ENCODE peak calls at places on chromosomes 3 and 15, in seven cellular contexts. One of them, this sample, is unnamed.

GRCh38 chr15:67593561-67593960 is 51.1 kb downstream of the MAP2K5 start:
- DNase-seq in glutamatergic neuron: peak; percentile 22
- DNase-seq in activated naive CD8-positive, alpha-beta T cell treated with anti-CD3 and anti-CD28 coated beads for 36 hours: no peak
- DNase-seq in naive thymus-derived CD4-positive, alpha-beta T cell: no peak
- DNase-seq in globus pallidus: no peak
- DNase-seq in T-helper 2 cell: no peak
- DNase-seq in stomach: no peak
- DNase-seq in this sample: no peak

GRCh38 chr3:24493951-24494615 is 567 bp downstream of the THRB start:
- DNase-seq in glutamatergic neuron: peak; percentile 40
- DNase-seq in activated naive CD8-positive, alpha-beta T cell treated with anti-CD3 and anti-CD28 coated beads for 36 hours: no peak
- DNase-seq in naive thymus-derived CD4-positive, alpha-beta T cell: no peak
- DNase-seq in globus pallidus: peak; percentile 65
- DNase-seq in T-helper 2 cell: no peak
- DNase-seq in stomach: peak; percentile 80
- DNase-seq in this sample: no peak

GRCh38 chr15:50137330-50137761 is 18.3 kb upstream of the ATP8B4 start:
- DNase-seq in glutamatergic neuron: no peak
- DNase-seq in activated naive CD8-positive, alpha-beta T cell treated with anti-CD3 and anti-CD28 coated beads for 36 hours: peak; percentile 18
- DNase-seq in naive thymus-derived CD4-positive, alpha-beta T cell: no peak
- DNase-seq in globus pallidus: no peak
- DNase-seq in T-helper 2 cell: no peak
- DNase-seq in stomach: no peak
- DNase-seq in this sample: no peak

GRCh38 chr3:193031909-193032308 is 114.3 kb upstream of the MB21D2 start:
- DNase-seq in glutamatergic neuron: no peak
- DNase-seq in activated naive CD8-positive, alpha-beta T cell treated with anti-CD3 and anti-CD28 coated beads for 36 hours: no peak
- DNase-seq in naive thymus-derived CD4-positive, alpha-beta T cell: no peak
- DNase-seq in globus pallidus: no peak
- DNase-seq in T-helper 2 cell: no peak
- DNase-seq in stomach: no peak
- DNase-seq in this sample: no peak

GRCh38 chr3:122627301-122627700 is 49.9 kb downstream of the PARP15 start:
- DNase-seq in glutamatergic neuron: no peak
- DNase-seq in activated naive CD8-positive, alpha-beta T cell treated with anti-CD3 and anti-CD28 coated beads for 36 hours: no peak
- DNase-seq in naive thymus-derived CD4-positive, alpha-beta T cell: no peak
- DNase-seq in globus pallidus: no peak
- DNase-seq in T-helper 2 cell: no peak
- DNase-seq in stomach: no peak
- DNase-seq in this sample: no peak

GRCh38 chr3:134799393-134799792 is 4.3 kb downstream of the EPHB1 start:
- DNase-seq in glutamatergic neuron: no peak
- DNase-seq in activated naive CD8-positive, alpha-beta T cell treated with anti-CD3 and anti-CD28 coated beads for 36 hours: no peak
- DNase-seq in naive thymus-derived CD4-positive, alpha-beta T cell: no peak
- DNase-seq in globus pallidus: no peak
- DNase-seq in T-helper 2 cell: no peak
- DNase-seq in stomach: no peak
- DNase-seq in this sample: no peak

GRCh38 chr15:83613716-83614115 is 40.2 kb upstream of the ADAMTSL3 start:
- DNase-seq in glutamatergic neuron: no peak
- DNase-seq in activated naive CD8-positive, alpha-beta T cell treated with anti-CD3 and anti-CD28 coated beads for 36 hours: no peak
- DNase-seq in naive thymus-derived CD4-positive, alpha-beta T cell: no peak
- DNase-seq in globus pallidus: peak; percentile 43
- DNase-seq in T-helper 2 cell: no peak
- DNase-seq in stomach: no peak
- DNase-seq in this sample: no peak

GRCh38 chr3:114880078-114880477 is 267.0 kb downstream of the ZBTB20 start:
- DNase-seq in glutamatergic neuron: no peak
- DNase-seq in activated naive CD8-positive, alpha-beta T cell treated with anti-CD3 and anti-CD28 coated beads for 36 hours: no peak
- DNase-seq in naive thymus-derived CD4-positive, alpha-beta T cell: no peak
- DNase-seq in globus pallidus: no peak
- DNase-seq in T-helper 2 cell: no peak
- DNase-seq in stomach: peak; percentile 29
- DNase-seq in this sample: no peak

GRCh38 chr3:111882799-111883198 is 23.7 kb downstream of the PHLDB2 start:
- DNase-seq in glutamatergic neuron: no peak
- DNase-seq in activated naive CD8-positive, alpha-beta T cell treated with anti-CD3 and anti-CD28 coated beads for 36 hours: no peak
- DNase-seq in naive thymus-derived CD4-positive, alpha-beta T cell: no peak
- DNase-seq in globus pallidus: no peak
- DNase-seq in T-helper 2 cell: no peak
- DNase-seq in stomach: no peak
- DNase-seq in this sample: no peak

GRCh38 chr3:148757238-148757930 is 59.7 kb downstream of the AGTR1 start:
- DNase-seq in glutamatergic neuron: no peak
- DNase-seq in activated naive CD8-positive, alpha-beta T cell treated with anti-CD3 and anti-CD28 coated beads for 36 hours: no peak
- DNase-seq in naive thymus-derived CD4-positive, alpha-beta T cell: no peak
- DNase-seq in globus pallidus: no peak
- DNase-seq in T-helper 2 cell: no peak
- DNase-seq in stomach: no peak
- DNase-seq in this sample: no peak

GRCh38 chr3:190038050-190038631 is 82.6 kb downstream of the P3H2 start:
- DNase-seq in glutamatergic neuron: no peak
- DNase-seq in activated naive CD8-positive, alpha-beta T cell treated with anti-CD3 and anti-CD28 coated beads for 36 hours: no peak
- DNase-seq in naive thymus-derived CD4-positive, alpha-beta T cell: no peak
- DNase-seq in globus pallidus: no peak
- DNase-seq in T-helper 2 cell: no peak
- DNase-seq in stomach: peak; percentile 61
- DNase-seq in this sample: no peak

GRCh38 chr3:56870436-56870835 is 68.7 kb upstream of the ARHGEF3 start:
- DNase-seq in glutamatergic neuron: no peak
- DNase-seq in activated naive CD8-positive, alpha-beta T cell treated with anti-CD3 and anti-CD28 coated beads for 36 hours: no peak
- DNase-seq in naive thymus-derived CD4-positive, alpha-beta T cell: no peak
- DNase-seq in globus pallidus: no peak
- DNase-seq in T-helper 2 cell: no peak
- DNase-seq in stomach: no peak
- DNase-seq in this sample: no peak

GRCh38 chr3:30408105-30408557 is 198.3 kb upstream of the TGFBR2 start:
- DNase-seq in glutamatergic neuron: no peak
- DNase-seq in activated naive CD8-positive, alpha-beta T cell treated with anti-CD3 and anti-CD28 coated beads for 36 hours: no peak
- DNase-seq in naive thymus-derived CD4-positive, alpha-beta T cell: no peak
- DNase-seq in globus pallidus: no peak
- DNase-seq in T-helper 2 cell: no peak
- DNase-seq in stomach: no peak
- DNase-seq in this sample: no peak

GRCh38 chr15:40312370-40313158 is 4.8 kb upstream of the PLCB2 start:
- DNase-seq in glutamatergic neuron: no peak
- DNase-seq in activated naive CD8-positive, alpha-beta T cell treated with anti-CD3 and anti-CD28 coated beads for 36 hours: no peak
- DNase-seq in naive thymus-derived CD4-positive, alpha-beta T cell: no peak
- DNase-seq in globus pallidus: no peak
- DNase-seq in T-helper 2 cell: no peak
- DNase-seq in stomach: no peak
- DNase-seq in this sample: no peak

GRCh38 chr3:151837057-151837456 is 23.1 kb downstream of the AADAC start:
- DNase-seq in glutamatergic neuron: no peak
- DNase-seq in activated naive CD8-positive, alpha-beta T cell treated with anti-CD3 and anti-CD28 coated beads for 36 hours: no peak
- DNase-seq in naive thymus-derived CD4-positive, alpha-beta T cell: no peak
- DNase-seq in globus pallidus: peak; percentile 2
- DNase-seq in T-helper 2 cell: no peak
- DNase-seq in stomach: no peak
- DNase-seq in this sample: no peak

GRCh38 chr3:156307704-156308103 is 187.3 kb downstream of the KCNAB1 start:
- DNase-seq in glutamatergic neuron: no peak
- DNase-seq in activated naive CD8-positive, alpha-beta T cell treated with anti-CD3 and anti-CD28 coated beads for 36 hours: no peak
- DNase-seq in naive thymus-derived CD4-positive, alpha-beta T cell: no peak
- DNase-seq in globus pallidus: no peak
- DNase-seq in T-helper 2 cell: no peak
- DNase-seq in stomach: peak; percentile 88
- DNase-seq in this sample: no peak

GRCh38 chr3:188954590-188955208 is 217.1 kb upstream of the TPRG1 start:
- DNase-seq in glutamatergic neuron: peak; percentile 86
- DNase-seq in activated naive CD8-positive, alpha-beta T cell treated with anti-CD3 and anti-CD28 coated beads for 36 hours: peak; percentile 75
- DNase-seq in naive thymus-derived CD4-positive, alpha-beta T cell: peak; percentile 35
- DNase-seq in globus pallidus: peak; percentile 92
- DNase-seq in T-helper 2 cell: peak; percentile 57
- DNase-seq in stomach: peak; percentile 86
- DNase-seq in this sample: peak; percentile 81

GRCh38 chr15:91950631-91951384 is 97.3 kb downstream of the SLCO3A1 start:
- DNase-seq in glutamatergic neuron: no peak
- DNase-seq in activated naive CD8-positive, alpha-beta T cell treated with anti-CD3 and anti-CD28 coated beads for 36 hours: no peak
- DNase-seq in naive thymus-derived CD4-positive, alpha-beta T cell: no peak
- DNase-seq in globus pallidus: no peak
- DNase-seq in T-helper 2 cell: no peak
- DNase-seq in stomach: no peak
- DNase-seq in this sample: peak; percentile 41

GRCh38 chr3:16301490-16301889 is 36.5 kb downstream of the OXNAD1 start:
- DNase-seq in glutamatergic neuron: no peak
- DNase-seq in activated naive CD8-positive, alpha-beta T cell treated with anti-CD3 and anti-CD28 coated beads for 36 hours: no peak
- DNase-seq in naive thymus-derived CD4-positive, alpha-beta T cell: no peak
- DNase-seq in globus pallidus: no peak
- DNase-seq in T-helper 2 cell: no peak
- DNase-seq in stomach: no peak
- DNase-seq in this sample: peak; percentile 65

GRCh38 chr15:74865316-74865715 is 7.8 kb downstream of the SCAMP2 start:
- DNase-seq in glutamatergic neuron: no peak
- DNase-seq in activated naive CD8-positive, alpha-beta T cell treated with anti-CD3 and anti-CD28 coated beads for 36 hours: no peak
- DNase-seq in naive thymus-derived CD4-positive, alpha-beta T cell: no peak
- DNase-seq in globus pallidus: no peak
- DNase-seq in T-helper 2 cell: no peak
- DNase-seq in stomach: no peak
- DNase-seq in this sample: no peak

GRCh38 chr15:78242128-78242527 is 7.8 kb upstream of the ACSBG1 start:
- DNase-seq in glutamatergic neuron: peak; percentile 77
- DNase-seq in activated naive CD8-positive, alpha-beta T cell treated with anti-CD3 and anti-CD28 coated beads for 36 hours: no peak
- DNase-seq in naive thymus-derived CD4-positive, alpha-beta T cell: no peak
- DNase-seq in globus pallidus: no peak
- DNase-seq in T-helper 2 cell: no peak
- DNase-seq in stomach: no peak
- DNase-seq in this sample: peak; percentile 24

GRCh38 chr3:171825222-171825828 is 15.0 kb upstream of the PLD1 start:
- DNase-seq in glutamatergic neuron: no peak
- DNase-seq in activated naive CD8-positive, alpha-beta T cell treated with anti-CD3 and anti-CD28 coated beads for 36 hours: no peak
- DNase-seq in naive thymus-derived CD4-positive, alpha-beta T cell: no peak
- DNase-seq in globus pallidus: no peak
- DNase-seq in T-helper 2 cell: no peak
- DNase-seq in stomach: no peak
- DNase-seq in this sample: no peak

GRCh38 chr3:5078151-5078550 is 43.9 kb upstream of the ARL8B start:
- DNase-seq in glutamatergic neuron: no peak
- DNase-seq in activated naive CD8-positive, alpha-beta T cell treated with anti-CD3 and anti-CD28 coated beads for 36 hours: no peak
- DNase-seq in naive thymus-derived CD4-positive, alpha-beta T cell: no peak
- DNase-seq in globus pallidus: no peak
- DNase-seq in T-helper 2 cell: no peak
- DNase-seq in stomach: no peak
- DNase-seq in this sample: no peak

GRCh38 chr3:160135850-160136249 is 89.4 kb upstream of the C3orf80 start:
- DNase-seq in glutamatergic neuron: no peak
- DNase-seq in activated naive CD8-positive, alpha-beta T cell treated with anti-CD3 and anti-CD28 coated beads for 36 hours: no peak
- DNase-seq in naive thymus-derived CD4-positive, alpha-beta T cell: no peak
- DNase-seq in globus pallidus: no peak
- DNase-seq in T-helper 2 cell: no peak
- DNase-seq in stomach: no peak
- DNase-seq in this sample: no peak

This sample was measured in DND-41.